ENCODE peak calls at places on chromosomes 5 and 9, in eight cellular contexts. J is cardiac fibroblast; U is colonic mucosa; D is activated CD4-positive, alpha-beta T cell treated with anti-CD3 and anti-CD28 coated beads for 36 hours; I is MV-4-11; M is lower lobe of right lung; C is Kasumi-1; A is HepG2. Z is an unnamed sample.

GRCh38 chr5:1804001-1804690 is 2.9 kb downstream of the NDUFS6 start:
- DNase-seq in U (no peak), M (no peak), D (no peak), A (no peak), J (no peak), I (no peak), C (no peak), Z (no peak)

GRCh38 chr5:94791787-94792186 is 173.3 kb downstream of the SLF1 start:
- DNase-seq in D (no peak), A (no peak), I (no peak), J (no peak), U (no peak), M (peak; percentile 31), C (no peak), Z (no peak)

GRCh38 chr9:136674786-136675349 is 12.2 kb downstream of the EGFL7 start:
- DNase-seq in I (no peak), J (no peak), U (peak; percentile 93), C (no peak), M (peak; percentile 90), A (peak; percentile 82), D (no peak), Z (no peak)

GRCh38 chr9:92706218-92706940 is 36.4 kb upstream of the IPPK start:
- DNase-seq in U (no peak), A (peak; percentile 35), D (peak; percentile 72), I (no peak), C (peak; percentile 37), M (no peak), J (peak; percentile 43), Z (peak; percentile 35)

GRCh38 chr5:150065886-150066285 is 20.5 kb downstream of the CSF1R start:
- DNase-seq in C (peak; percentile 16), A (no peak), M (peak; percentile 67), U (no peak), I (peak; percentile 76), D (no peak), J (peak; percentile 85), Z (no peak)

GRCh38 chr5:116922532-116922931 is 347.9 kb upstream of the SEMA6A start:
- DNase-seq in J (no peak), U (no peak), I (no peak), M (no peak), C (no peak), D (peak; percentile 5), A (no peak), Z (no peak)

GRCh38 chr9:974064-974992 is 2.1 kb upstream of the DMRT3 start:
- DNase-seq in U (no peak), D (no peak), C (no peak), A (no peak), J (no peak), I (peak; percentile 9), M (no peak), Z (no peak)

GRCh38 chr5:154010660-154011059 is 28.1 kb downstream of the FAM114A2 start:
- DNase-seq in A (no peak), U (no peak), D (no peak), J (peak; percentile 43), I (no peak), M (no peak), C (no peak), Z (no peak)

GRCh38 chr5:28014779-28015178 is 976.4 kb upstream of the CDH9 start:
- DNase-seq in A (peak; percentile 48), C (peak; percentile 2), D (peak; percentile 14), I (no peak), U (no peak), M (no peak), J (peak; percentile 23), Z (no peak)

GRCh38 chr9:21326526-21327139 is 8.6 kb downstream of the KLHL9 start:
- DNase-seq in A (peak; percentile 39), U (no peak), M (no peak), I (peak; percentile 32), J (peak; percentile 60), D (no peak), C (peak; percentile 39), Z (no peak)

GRCh38 chr9:97986466-97986865 is 3.3 kb downstream of the ANP32B start:
- DNase-seq in I (no peak), J (no peak), M (no peak), D (no peak), U (no peak), C (no peak), A (no peak), Z (no peak)

GRCh38 chr9:91117959-91118651 is 243.6 kb downstream of the AUH start:
- DNase-seq in I (no peak), C (no peak), D (no peak), M (peak; percentile 96), J (peak; percentile 77), A (no peak), U (peak; percentile 89), Z (peak; percentile 15)

GRCh38 chr9:93962561-93963440 is 7.6 kb upstream of the BARX1 start:
- DNase-seq in J (peak; percentile 91), A (peak; percentile 66), M (peak; percentile 85), I (peak; percentile 77), U (peak; percentile 88), D (peak; percentile 90), C (peak; percentile 94), Z (no peak)

GRCh38 chr9:131393622-131394463 is at the start of gene PRRC2B:
- DNase-seq in M (peak; percentile 89), I (peak; percentile 56), U (peak; percentile 85), D (peak; percentile 94), C (peak; percentile 75), J (peak; percentile 74), A (peak; percentile 67), Z (peak; percentile 71)

GRCh38 chr5:14202462-14202861 is 59.3 kb downstream of the TRIO start:
- DNase-seq in M (no peak), U (no peak), I (peak; percentile 32), A (no peak), C (peak; percentile 61), J (peak; percentile 83), D (no peak), Z (no peak)

GRCh38 chr9:123111977-123112869 is 78.8 kb downstream of the GPR21 start:
- DNase-seq in J (peak; percentile 37), C (no peak), M (no peak), A (no peak), D (peak; percentile 43), I (no peak), U (no peak), Z (no peak)

GRCh38 chr9:115522928-115523327 is 405.0 kb upstream of the TNC start:
- DNase-seq in J (no peak), C (no peak), D (no peak), M (no peak), A (no peak), U (no peak), I (no peak), Z (no peak)

GRCh38 chr5:132476853-132477729 is 13.5 kb downstream of the IRF1 start:
- DNase-seq in D (peak; percentile 12), I (no peak), U (no peak), J (no peak), M (no peak), C (no peak), A (no peak), Z (no peak)

GRCh38 chr5:95892784-95893354 is 68.8 kb downstream of the ELL2 start:
- DNase-seq in I (peak; percentile 62), D (peak; percentile 53), J (peak; percentile 66), U (peak; percentile 55), M (no peak), A (peak; percentile 48), C (peak; percentile 75), Z (no peak)

GRCh38 chr5:144028644-144029043 is 141.8 kb downstream of the YIPF5 start:
- DNase-seq in I (no peak), D (no peak), C (no peak), J (peak; percentile 79), A (no peak), U (no peak), M (no peak), Z (no peak)

GRCh38 chr5:36392818-36393217 is 91.1 kb upstream of the RANBP3L start:
- DNase-seq in M (no peak), J (peak; percentile 63), C (no peak), I (no peak), D (no peak), A (no peak), U (no peak), Z (no peak)

GRCh38 chr9:114905160-114905940 is 25.0 kb downstream of the TNFSF8 start:
- DNase-seq in C (no peak), I (no peak), M (no peak), D (no peak), U (no peak), A (no peak), J (no peak), Z (no peak)

GRCh38 chr9:16509946-16510504 is 360.4 kb downstream of the BNC2 start:
- DNase-seq in I (peak; percentile 13), U (no peak), A (no peak), C (no peak), D (no peak), M (no peak), J (peak; percentile 68), Z (no peak)

GRCh38 chr5:108878756-108879155 is 131.1 kb downstream of the FER start:
- DNase-seq in J (no peak), A (no peak), I (no peak), M (no peak), U (no peak), C (no peak), D (no peak), Z (no peak)

GRCh38 chr9:95126739-95127138 is 190.8 kb downstream of the FANCC start:
- DNase-seq in A (no peak), I (no peak), U (no peak), D (no peak), M (no peak), C (no peak), J (no peak), Z (no peak)

GRCh38 chr5:150675044-150675443 is 14.0 kb downstream of the MYOZ3 start:
- DNase-seq in U (no peak), M (no peak), C (no peak), J (no peak), A (no peak), I (peak; percentile 62), D (no peak), Z (no peak)

GRCh38 chr5:8474569-8474930 is 605.6 kb downstream of the MTRR start:
- DNase-seq in U (no peak), D (no peak), J (no peak), C (no peak), A (no peak), I (peak; percentile 28), M (no peak), Z (no peak)

GRCh38 chr9:106593201-106593600 is 269.8 kb upstream of the ZNF462 start:
- DNase-seq in J (no peak), M (no peak), C (no peak), A (no peak), U (no peak), I (no peak), D (no peak), Z (no peak)

GRCh38 chr9:97384406-97385262 is 27.3 kb upstream of the TDRD7 start:
- DNase-seq in D (no peak), J (no peak), I (no peak), A (no peak), M (no peak), C (no peak), U (no peak), Z (no peak)

GRCh38 chr9:112308576-112308975 is 24.8 kb downstream of the PTBP3 start:
- DNase-seq in J (no peak), A (peak; percentile 56), D (no peak), M (no peak), U (no peak), C (no peak), I (no peak), Z (no peak)

GRCh38 chr5:134255418-134256150 is 29.7 kb upstream of the PPP2CA start:
- DNase-seq in C (no peak), J (peak; percentile 88), M (no peak), D (no peak), I (no peak), A (no peak), U (no peak), Z (no peak)

GRCh38 chr9:94870793-94871558 is 144.5 kb downstream of the AOPEP start:
- DNase-seq in C (no peak), D (peak; percentile 42), M (no peak), U (peak; percentile 17), A (no peak), J (no peak), I (no peak), Z (no peak)

GRCh38 chr9:129964901-129965734 is 77.9 kb downstream of the FNBP1 start:
- DNase-seq in A (no peak), M (no peak), C (no peak), D (no peak), I (no peak), U (no peak), J (peak; percentile 86), Z (no peak)

GRCh38 chr5:113546711-113547159 is 33.2 kb downstream of the YTHDC2 start:
- DNase-seq in I (peak; percentile 29), U (no peak), M (no peak), A (no peak), D (no peak), C (no peak), J (peak; percentile 63), Z (no peak)